ENCODE peak calls at places on chromosome 20, in five cellular contexts. S is stimulated activated CD4-positive, alpha-beta T cell treated with anti-CD3 and anti-CD28 coated beads, Interleukin-2, amount 100 ng/mL, for 24 hours; V is AML-193; H is stimulated activated CD8-positive, alpha-beta memory T cell treated with anti-CD3 and anti-CD28 coated beads, Interleukin-7, amount 100 ng/mL, for 4 hours; R is IMR-90. J is an unnamed sample.

GRCh38 chr20:20085812-20086211 is 33.5 kb downstream of the CFAP61 start:
- DNase-seq in R (no peak), H (no peak), V (no peak), S (no peak), J (no peak)

GRCh38 chr20:9978395-9979004 is 56.3 kb upstream of the ANKEF1 start:
- DNase-seq in S (peak), H (no peak), R (peak), V (peak), J (no peak)

GRCh38 chr20:24384865-24385264 is 84.6 kb upstream of the SYNDIG1 start:
- DNase-seq in S (no peak), V (no peak), H (no peak), R (no peak), J (no peak)

GRCh38 chr20:50628326-50628725 is 63.0 kb downstream of the RIPOR3 start:
- DNase-seq in H (no peak), V (no peak), R (no peak), S (no peak), J (no peak)

GRCh38 chr20:25397827-25398226 is 7.2 kb upstream of the ABHD12 start:
- DNase-seq in V (no peak), R (peak), H (no peak), S (no peak), J (no peak)

GRCh38 chr20:61865353-61865752 is 200.3 kb downstream of the TAF4 start:
- DNase-seq in V (no peak), S (no peak), H (no peak), R (no peak), J (no peak)

GRCh38 chr20:5797843-5798462 is 47.8 kb downstream of the SHLD1 start:
- DNase-seq in V (no peak), S (no peak), R (no peak), H (no peak), J (no peak)

GRCh38 chr20:60695223-60695622 is 556.8 kb upstream of the CDH4 start:
- DNase-seq in R (peak), V (no peak), S (peak), H (no peak), J (no peak)

GRCh38 chr20:21208999-21209398 is 83.1 kb downstream of the KIZ start:
- DNase-seq in V (no peak), R (no peak), H (no peak), S (no peak), J (no peak)

GRCh38 chr20:45611054-45611453 is 18.5 kb upstream of the WFDC10A start:
- DNase-seq in H (no peak), R (peak), V (no peak), S (peak), J (peak)

GRCh38 chr20:40319741-40320499 is 369.1 kb downstream of the MAFB start:
- DNase-seq in S (no peak), R (no peak), V (no peak), H (no peak), J (no peak)

GRCh38 chr20:21312813-21313471 is 9.8 kb downstream of the XRN2 start:
- DNase-seq in V (no peak), H (no peak), S (no peak), R (no peak), J (no peak)

GRCh38 chr20:55740076-55740475 is 265.2 kb downstream of the CBLN4 start:
- DNase-seq in S (no peak), V (no peak), R (no peak), H (no peak), J (no peak)

GRCh38 chr20:19880256-19881079 is 122.4 kb downstream of the RIN2 start:
- DNase-seq in V (no peak), S (no peak), R (peak), H (no peak), J (no peak)

GRCh38 chr20:43915209-43916072 is 789 bp downstream of the TOX2 start:
- DNase-seq in V (no peak), S (peak), H (peak), R (peak), J (peak)

GRCh38 chr20:23257106-23257761 is 93.4 kb upstream of the NXT1 start:
- DNase-seq in S (no peak), V (no peak), H (no peak), R (peak), J (no peak)

GRCh38 chr20:53900380-53900999 is 169.9 kb downstream of the BCAS1 start:
- DNase-seq in H (no peak), R (peak), V (no peak), S (no peak), J (no peak)

GRCh38 chr20:33672426-33673114 is 1.7 kb downstream of the NECAB3 start:
- DNase-seq in R (no peak), V (no peak), S (no peak), H (no peak), J (no peak)

GRCh38 chr20:57498425-57499400 is 26.2 kb downstream of the CTCFL start:
- DNase-seq in H (no peak), V (peak), R (peak), S (no peak), J (no peak)

GRCh38 chr20:31494131-31494530 is 19.0 kb downstream of the REM1 start:
- DNase-seq in V (no peak), H (no peak), S (no peak), R (peak), J (no peak)

GRCh38 chr20:58604410-58604881 is 46.6 kb upstream of the STX16 start:
- DNase-seq in S (no peak), V (no peak), R (no peak), H (no peak), J (no peak)